ENCODE peak calls at places on chromosomes 16 and 17, in nine cellular contexts. L, R, E, V, G, X, C, N and S are unnamed samples. For H3K9me3, the result is how much of the 10 kb centered on the place peaks cover.

GRCh38 chr17:59848778-59849177 is 44.0 kb downstream of the TUBD1 start:
- DNase-seq in L (peak), R (no peak), E (no peak), V (no peak), G (peak), X (no peak), C (no peak), N (peak), S (no peak)

GRCh38 chr16:49084628-49085390 is 196.8 kb downstream of the CBLN1 start:
- DNase-seq in L (no peak), R (no peak), E (no peak), V (no peak), G (no peak), X (no peak), C (no peak), N (no peak), S (no peak)

GRCh38 chr16:23348579-23349469 is 46.7 kb downstream of the SCNN1B start:
- DNase-seq in L (no peak), R (no peak), E (peak), V (no peak), G (no peak), X (no peak), C (no peak), N (no peak), S (no peak)

GRCh38 chr17:45129940-45130639 is 2.2 kb downstream of the PLCD3 start:
- DNase-seq in L (no peak), R (no peak), E (no peak), V (no peak), G (no peak), X (no peak), C (no peak), N (peak), S (no peak)

GRCh38 chr17:82217120-82217529 is 4.5 kb upstream of the CCDC57 start:
- DNase-seq in L (peak), R (no peak), E (no peak), V (no peak), G (no peak), X (no peak), C (no peak), N (no peak), S (no peak)

GRCh38 chr17:58316260-58316960 is 12.2 kb downstream of the TSPOAP1 start:
- DNase-seq in L (peak), R (no peak), E (no peak), V (no peak), G (no peak), X (no peak), C (no peak), N (peak), S (no peak)

GRCh38 chr17:62919388-62919787 is 46.6 kb upstream of the TANC2 start:
- DNase-seq in L (no peak), R (no peak), E (no peak), V (no peak), G (no peak), X (no peak), C (no peak), N (no peak), S (no peak)

GRCh38 chr17:2964831-2965230 is 98.6 kb downstream of the OR1D5 start:
- DNase-seq in L (peak), R (no peak), E (no peak), V (no peak), G (no peak), X (no peak), C (no peak), N (no peak), S (no peak)

GRCh38 chr16:70764632-70765031 is 36.3 kb downstream of the VAC14 start:
- DNase-seq in L (no peak), R (no peak), E (no peak), V (no peak), G (no peak), X (no peak), C (no peak), N (no peak), S (no peak)

GRCh38 chr16:27925612-27926011 is 137.9 kb downstream of the GSG1L start:
- DNase-seq in L (no peak), R (no peak), E (no peak), V (no peak), G (no peak), X (no peak), C (no peak), N (no peak), S (no peak)

GRCh38 chr16:24538756-24539294 is 541 bp upstream of the RBBP6 start:
- DNase-seq in L (no peak), R (no peak), E (peak), V (no peak), G (no peak), X (no peak), C (no peak), N (no peak), S (no peak)

GRCh38 chr17:4980644-4981216 is 6.7 kb downstream of the CAMTA2 start:
- DNase-seq in L (no peak), R (no peak), E (no peak), V (no peak), G (no peak), X (no peak), C (peak), N (no peak), S (no peak)

GRCh38 chr17:56109811-56110210 is 43.5 kb upstream of the ANKFN1 start:
- DNase-seq in L (no peak), R (no peak), E (no peak), V (no peak), G (no peak), X (no peak), C (no peak), N (no peak), S (no peak)

GRCh38 chr17:72465191-72466024 is 344.6 kb downstream of the SOX9 start:
- DNase-seq in L (no peak), R (no peak), E (no peak), V (no peak), G (no peak), X (peak), C (no peak), N (peak), S (no peak)

GRCh38 chr17:7857724-7858486 is at the start of gene CYB5D1:
- DNase-seq in L (peak), R (peak), E (no peak), V (peak), G (peak), X (peak), C (peak), N (peak), S (peak)

GRCh38 chr17:42522263-42522790 is 13.7 kb upstream of the NAGLU start:
- DNase-seq in L (no peak), R (no peak), E (no peak), V (no peak), G (no peak), X (no peak), C (no peak), N (no peak), S (no peak)

GRCh38 chr16:56341656-56342397 is 83.5 kb downstream of the AMFR start:
- DNase-seq in L (no peak), R (no peak), E (no peak), V (no peak), G (peak), X (no peak), C (no peak), N (no peak), S (no peak)

GRCh38 chr16:46727184-46727583 is 21.0 kb downstream of the MYLK3 start:
- DNase-seq in L (no peak), R (no peak), E (no peak), V (no peak), G (no peak), X (no peak), C (no peak), N (no peak), S (no peak)

GRCh38 chr16:87054154-87054553 is 263.0 kb downstream of the C16orf95 start:
- DNase-seq in L (no peak), R (no peak), E (no peak), V (no peak), G (no peak), X (no peak), C (no peak), N (no peak), S (no peak)

GRCh38 chr17:2457913-2458312 is 53.8 kb downstream of the METTL16 start:
- DNase-seq in L (no peak), R (no peak), E (no peak), V (no peak), G (no peak), X (no peak), C (no peak), N (no peak), S (no peak)

GRCh38 chr16:29310852-29311314 is 95.6 kb downstream of the NPIPB11 start:
- DNase-seq in L (no peak), R (no peak), E (no peak), V (no peak), G (peak), X (no peak), C (no peak), N (no peak), S (no peak)

GRCh38 chr17:82399030-82399429 is 19.1 kb upstream of the HEXD start:
- DNase-seq in L (no peak), R (no peak), E (no peak), V (no peak), G (no peak), X (no peak), C (no peak), N (no peak), S (no peak)

GRCh38 chr17:60102632-60103047 is 23.9 kb upstream of the HEATR6 start:
- DNase-seq in L (peak), R (no peak), E (no peak), V (no peak), G (peak), X (no peak), C (peak), N (peak), S (no peak)

GRCh38 chr17:63293310-63293709 is 152.8 kb downstream of the CYB561 start:
- DNase-seq in L (no peak), R (no peak), E (no peak), V (no peak), G (no peak), X (no peak), C (no peak), N (no peak), S (no peak)

GRCh38 chr17:40070644-40070894 is 7.8 kb downstream of the THRA start:
- DNase-seq in L (no peak), R (no peak), E (no peak), V (no peak), G (no peak), X (no peak), C (no peak), N (no peak), S (no peak)

GRCh38 chr17:57861000-57861736 is 11.3 kb upstream of the MRPS23 start:
- DNase-seq in L (peak), R (peak), E (no peak), V (peak), G (peak), X (no peak), C (peak), N (peak), S (peak)

GRCh38 chr17:74599023-74599399 is 6.9 kb upstream of the CD300LD start:
- DNase-seq in L (no peak), R (no peak), E (no peak), V (no peak), G (no peak), X (no peak), C (no peak), N (no peak), S (no peak)

GRCh38 chr16:26830716-26831115 is 236.0 kb upstream of the C16orf82 start:
- DNase-seq in L (no peak), R (no peak), E (no peak), V (no peak), G (no peak), X (no peak), C (no peak), N (no peak), S (no peak)

GRCh38 chr17:81306898-81307510 is 11.9 kb upstream of the SLC38A10 start:
- DNase-seq in L (no peak), R (no peak), E (no peak), V (no peak), G (no peak), X (no peak), C (no peak), N (no peak), S (no peak)

GRCh38 chr17:45813051-45813731 is 29.1 kb downstream of the CRHR1 start:
- DNase-seq in L (no peak), R (no peak), E (peak), V (no peak), G (no peak), X (no peak), C (no peak), N (no peak), S (no peak)

GRCh38 chr17:21303441-21304065 is 19.0 kb downstream of the MAP2K3 start:
- DNase-seq in L (peak), R (no peak), E (no peak), V (no peak), G (no peak), X (no peak), C (no peak), N (peak), S (no peak)

GRCh38 chr17:39200957-39201510 is 951 bp downstream of the RPL19 start:
- DNase-seq in L (no peak), R (no peak), E (no peak), V (no peak), G (no peak), X (no peak), C (peak), N (no peak), S (no peak)

GRCh38 chr17:81539961-81540675 is 11.9 kb downstream of the FSCN2 start:
- DNase-seq in L (no peak), R (no peak), E (no peak), V (no peak), G (peak), X (no peak), C (no peak), N (no peak), S (no peak)

GRCh38 chr16:75402821-75403475 is 30.4 kb downstream of the CFDP1 start:
- DNase-seq in L (no peak), R (no peak), E (no peak), V (no peak), G (no peak), X (no peak), C (peak), N (no peak), S (no peak)

GRCh38 chr16:53775106-53775820 is 71.3 kb downstream of the FTO start:
- DNase-seq in L (no peak), R (no peak), E (no peak), V (no peak), G (no peak), X (no peak), C (no peak), N (no peak), S (no peak)

DNA sequence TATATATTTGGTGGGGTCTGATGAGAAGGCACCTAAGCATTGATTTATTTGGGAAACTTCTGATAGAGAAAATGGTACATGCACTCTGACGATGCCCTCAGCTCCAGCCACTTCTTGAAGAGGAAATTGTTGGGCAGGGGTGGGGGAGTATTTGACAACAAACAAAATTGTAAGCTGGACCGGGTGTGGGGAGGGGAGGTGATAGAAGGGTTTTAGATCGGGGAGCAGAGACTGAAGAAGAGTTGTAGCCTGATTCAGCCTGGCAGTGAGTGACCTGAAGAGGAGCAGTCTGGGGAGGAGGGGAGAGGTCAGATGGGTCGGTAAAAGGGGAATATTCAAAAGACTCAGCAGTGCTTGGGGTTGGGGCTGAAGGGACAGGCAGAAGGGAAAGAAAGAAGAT is 2284.7 kb downstream of the TP53TG3F start:
- DNase-seq in L (no peak), R (no peak), E (no peak), V (no peak), G (no peak), X (no peak), C (no peak), N (no peak), S (no peak)
- H3K9me3 ChIP-seq in L (under half), R (under half), E (under half), V (half or more), G (under half), X (under half), C (under half), N (under half), S (under half)

DNA sequence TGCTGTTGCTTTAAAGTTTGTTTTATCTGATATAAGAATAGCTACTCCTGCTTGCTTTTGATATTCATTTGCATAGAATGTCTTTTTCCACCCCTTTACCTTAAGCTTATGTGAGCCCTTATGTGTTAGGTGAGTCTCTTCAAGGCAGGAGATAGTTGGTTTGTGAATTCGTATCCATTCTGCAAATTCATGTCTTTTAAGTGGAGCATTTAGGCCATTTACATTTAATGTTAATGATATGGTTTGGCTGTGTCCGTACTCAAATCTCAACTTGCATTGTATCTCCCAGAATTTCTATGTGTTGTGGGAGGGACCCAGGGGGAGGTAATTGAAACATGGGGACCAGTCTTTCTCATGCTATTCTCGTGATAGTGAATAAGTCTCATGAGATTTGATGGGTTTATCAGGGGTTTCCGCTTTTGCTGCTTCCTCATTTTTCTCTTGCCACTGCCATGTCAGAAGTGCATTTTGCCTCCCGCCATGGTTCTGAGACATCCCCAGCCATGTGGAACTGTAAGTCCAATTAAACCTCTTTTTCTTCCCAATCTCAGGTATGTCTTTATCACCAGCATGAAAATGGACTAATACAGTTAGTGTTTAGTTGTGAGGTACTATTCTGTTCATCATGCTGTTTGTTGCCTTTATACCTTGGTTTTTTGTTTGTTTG is 27.2 kb downstream of the ATF7IP2 start:
- DNase-seq in L (no peak), R (no peak), E (no peak), V (no peak), G (no peak), X (no peak), C (no peak), N (no peak), S (no peak)
- H3K9me3 ChIP-seq in L (half or more), R (under half), E (under half), V (half or more), G (half or more), X (under half), C (under half), N (under half), S (under half)

DNA sequence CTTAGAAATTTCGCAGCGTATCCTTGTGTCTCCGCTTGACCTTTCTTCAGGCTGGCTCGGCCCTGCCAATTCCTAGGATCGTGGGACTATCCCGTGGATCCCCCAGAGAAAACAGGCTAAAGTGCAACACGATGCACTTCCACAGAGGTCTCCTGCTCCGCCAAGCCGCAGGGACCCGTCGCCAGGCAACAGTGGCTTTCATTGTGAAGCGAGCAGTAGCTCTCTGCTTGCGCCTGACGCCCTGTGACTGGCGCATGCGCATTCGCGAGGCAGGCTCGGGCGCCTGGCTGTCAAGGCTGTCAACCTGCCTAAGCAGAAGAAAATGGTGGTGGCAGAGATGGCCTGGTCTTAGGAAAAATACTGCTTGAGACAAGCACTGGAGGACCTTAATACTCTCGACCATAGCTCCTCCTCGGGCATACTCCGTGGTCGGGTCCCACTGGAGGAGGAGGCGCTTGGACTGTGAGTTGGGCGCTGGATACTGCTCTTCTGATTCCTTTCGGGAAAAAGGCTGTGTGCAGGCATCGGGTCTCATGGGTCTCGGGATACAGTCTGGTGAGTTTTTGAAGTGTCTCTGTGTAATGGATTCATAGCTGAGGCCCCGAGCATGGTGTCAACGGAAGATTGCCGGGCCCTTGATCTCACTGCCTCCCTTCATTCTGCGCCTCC is 2336.1 kb downstream of the TP53TG3F start:
- DNase-seq in L (peak), R (no peak), E (no peak), V (no peak), G (no peak), X (no peak), C (no peak), N (no peak), S (no peak)
- H3K9me3 ChIP-seq in L (under half), R (under half), E (under half), V (under half), G (under half), X (half or more), C (under half), N (under half), S (under half)

GRCh38 chr16:68577352-68577853 is 38.3 kb downstream of the ZFP90 start:
- DNase-seq in L (no peak), R (no peak), E (no peak), V (no peak), G (no peak), X (no peak), C (no peak), N (no peak), S (no peak)
- H3K9me3 ChIP-seq in L (half or more), R (under half), E (under half), V (half or more), G (half or more), X (half or more), C (under half), N (under half), S (under half)